ENCODE peak calls at places on chromosome 12, in six cellular contexts. Q is GM12878, Z is WTC11, S is A549, M is K562, D is HCT116. Y is an unnamed sample.

GRCh38 chr12:6701078-6701768 is 608 bp upstream of the PIANP start:
- DNase-seq in S (no peak), M (no peak), Z (no peak), D (no peak), Q (no peak), Y (no peak)

GRCh38 chr12:34397591-34398365 is 375.5 kb downstream of the ALG10 start:
- DNase-seq in Z (no peak), M (peak), S (no peak), Q (no peak), D (no peak), Y (no peak)

GRCh38 chr12:77104281-77104680 is 38.9 kb upstream of the E2F7 start:
- DNase-seq in Z (no peak), M (no peak), Q (no peak), D (no peak), S (no peak), Y (no peak)

GRCh38 chr12:17982556-17982955 is 107.4 kb downstream of the RERGL start:
- DNase-seq in S (no peak), Q (no peak), D (no peak), M (no peak), Z (no peak), Y (no peak)

GRCh38 chr12:45214739-45215418 is 1.0 kb upstream of the ANO6 start:
- DNase-seq in Z (no peak), Q (no peak), M (no peak), S (no peak), D (no peak), Y (no peak)

GRCh38 chr12:3973939-3974644 is 100.9 kb upstream of the PARP11 start:
- DNase-seq in Q (no peak), M (no peak), Z (no peak), D (no peak), S (no peak), Y (peak)

GRCh38 chr12:9969673-9970072 is 1.5 kb upstream of the CLEC12A start:
- DNase-seq in D (no peak), S (no peak), Q (no peak), M (no peak), Z (no peak), Y (no peak)

GRCh38 chr12:65696227-65696626 is 128.1 kb upstream of the HMGA2 start:
- DNase-seq in S (no peak), M (no peak), Z (no peak), D (no peak), Q (no peak), Y (no peak)

GRCh38 chr12:9674226-9674590 is 4.7 kb downstream of the CLEC2D start:
- DNase-seq in D (no peak), Z (no peak), M (no peak), Q (no peak), S (no peak), Y (no peak)

GRCh38 chr12:32312049-32312670 is 87.2 kb upstream of the FGD4 start:
- DNase-seq in S (peak), Q (peak), Z (no peak), M (no peak), D (peak), Y (peak)

GRCh38 chr12:57037264-57037663 is 12.7 kb downstream of the MYO1A start:
- DNase-seq in Z (no peak), S (no peak), M (no peak), D (no peak), Q (no peak), Y (no peak)

GRCh38 chr12:19169222-19169621 is 39.7 kb downstream of the PLEKHA5 start:
- DNase-seq in Z (no peak), D (no peak), Q (no peak), M (no peak), S (no peak), Y (no peak)

GRCh38 chr12:94353130-94353529 is 106.5 kb downstream of the CEP83 start:
- DNase-seq in M (no peak), Z (no peak), D (no peak), S (no peak), Q (no peak), Y (no peak)

GRCh38 chr12:93634416-93634815 is 42.8 kb upstream of the CRADD start:
- DNase-seq in M (no peak), D (no peak), S (no peak), Q (no peak), Z (no peak), Y (no peak)

GRCh38 chr12:86247871-86248270 is 8.3 kb downstream of the MGAT4C start:
- DNase-seq in D (no peak), M (no peak), Z (no peak), S (no peak), Q (no peak), Y (no peak)

GRCh38 chr12:51028126-51028810 is 2.1 kb upstream of the SLC11A2 start:
- DNase-seq in S (peak), M (peak), Z (no peak), D (no peak), Q (no peak), Y (peak)

GRCh38 chr12:108711486-108712163 is 19.7 kb downstream of the CORO1C start:
- DNase-seq in Z (no peak), Q (no peak), S (no peak), D (no peak), M (no peak), Y (no peak)

GRCh38 chr12:52217223-52217622 is 15.8 kb upstream of the KRT7 start:
- DNase-seq in Q (no peak), S (no peak), D (peak), M (no peak), Z (no peak), Y (no peak)

GRCh38 chr12:6952860-6953416 is 1.8 kb downstream of the PTPN6 start:
- DNase-seq in M (no peak), Q (no peak), D (no peak), S (no peak), Z (no peak), Y (no peak)

GRCh38 chr12:12947902-12948301 is 4.1 kb downstream of the GPRC5D start:
- DNase-seq in S (no peak), Z (no peak), M (no peak), Q (no peak), D (no peak), Y (no peak)

GRCh38 chr12:20214286-20214685 is 154.1 kb upstream of the PDE3A start:
- DNase-seq in S (no peak), M (no peak), Q (no peak), D (no peak), Z (no peak), Y (no peak)

GRCh38 chr12:5166976-5167375 is 123.3 kb downstream of the KCNA5 start:
- DNase-seq in S (no peak), Q (no peak), Z (no peak), M (no peak), D (no peak), Y (no peak)

GRCh38 chr12:94099191-94099983 is 49.0 kb upstream of the PLXNC1 start:
- DNase-seq in Z (no peak), S (no peak), M (peak), Q (no peak), D (no peak), Y (peak)

GRCh38 chr12:89016970-89017778 is 335.1 kb downstream of the DUSP6 start:
- DNase-seq in Q (no peak), S (peak), Z (peak), D (peak), M (no peak), Y (peak)

GRCh38 chr12:6871052-6871957 is 1.8 kb downstream of the SPSB2 start:
- DNase-seq in M (no peak), D (peak), S (peak), Q (no peak), Z (no peak), Y (peak)

GRCh38 chr12:1523046-1523445 is 71.3 kb downstream of the FBXL14 start:
- DNase-seq in Q (no peak), M (no peak), D (no peak), Z (no peak), S (no peak), Y (no peak)

GRCh38 chr12:62767946-62768345 is 167.0 kb downstream of the PPM1H start:
- DNase-seq in Z (no peak), D (no peak), M (no peak), Q (no peak), S (no peak), Y (no peak)

GRCh38 chr12:89947437-89948265 is 239.0 kb upstream of the ATP2B1 start:
- DNase-seq in S (peak), Z (no peak), M (no peak), D (no peak), Q (no peak), Y (no peak)

GRCh38 chr12:42946776-42947435 is 357.4 kb upstream of the PRICKLE1 start:
- DNase-seq in D (no peak), Z (no peak), M (no peak), Q (no peak), S (no peak), Y (no peak)

GRCh38 chr12:30870491-30871265 is 55.9 kb upstream of the TSPAN11 start:
- DNase-seq in S (no peak), Z (no peak), M (no peak), D (no peak), Q (no peak), Y (no peak)

GRCh38 chr12:79566452-79566851 is 124.3 kb downstream of the PAWR start:
- DNase-seq in M (no peak), D (no peak), Q (no peak), Z (no peak), S (no peak), Y (no peak)

GRCh38 chr12:131276501-131277185 is 322.9 kb downstream of the ADGRD1 start:
- DNase-seq in Q (no peak), S (no peak), D (no peak), Z (no peak), M (no peak), Y (no peak)

GRCh38 chr12:51823875-51824565 is 24.5 kb downstream of the FIGNL2 start:
- DNase-seq in Z (no peak), Q (no peak), M (no peak), D (peak), S (peak), Y (peak)

GRCh38 chr12:19002192-19002591 is 127.3 kb upstream of the PLEKHA5 start:
- DNase-seq in S (no peak), D (no peak), M (no peak), Q (no peak), Z (no peak), Y (no peak)

GRCh38 chr12:88552672-88553079 is 27.6 kb downstream of the KITLG start:
- DNase-seq in S (peak), M (no peak), Z (no peak), Q (no peak), D (no peak), Y (no peak)

GRCh38 chr12:121769297-121769830 is 24.1 kb downstream of the RHOF start:
- DNase-seq in Q (no peak), S (no peak), M (no peak), Z (no peak), D (no peak), Y (no peak)

GRCh38 chr12:121766290-121767039 is 27.0 kb downstream of the RHOF start:
- DNase-seq in D (no peak), Z (no peak), Q (no peak), M (peak), S (no peak), Y (peak)

GRCh38 chr12:121769831-121770301 is 23.6 kb downstream of the RHOF start:
- DNase-seq in M (peak), Q (no peak), S (no peak), Z (no peak), D (no peak), Y (peak)

GRCh38 chr12:121765573-121765972 is 27.9 kb downstream of the RHOF start:
- DNase-seq in D (peak), Z (no peak), Q (no peak), M (peak), S (no peak), Y (peak)

DNA sequence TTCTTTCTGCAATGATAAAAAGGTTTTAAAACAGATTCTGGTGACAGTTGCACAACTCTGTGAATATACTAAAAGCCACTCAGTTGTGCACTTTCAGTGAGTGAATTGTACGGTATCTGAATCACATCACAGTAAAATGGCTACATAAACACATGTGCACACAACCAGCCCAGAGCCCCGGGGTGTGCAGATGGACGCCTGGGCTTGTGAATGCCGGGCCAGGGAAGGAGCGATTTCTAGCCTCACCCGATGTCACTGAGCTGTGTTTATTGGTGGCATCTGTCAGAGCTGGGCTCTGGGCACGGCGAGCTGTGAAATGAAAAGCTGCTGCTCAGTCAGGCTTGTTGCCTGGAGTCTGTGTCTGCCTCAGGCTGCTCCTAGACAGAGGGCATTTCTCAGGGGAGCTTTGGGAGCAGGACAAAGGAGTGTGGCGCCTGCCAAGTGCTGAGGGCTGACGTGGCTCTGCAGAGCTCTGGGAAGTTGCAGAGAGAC is 25.9 kb downstream of the RHOF start:
- DNase-seq in D (no peak), Q (no peak), Z (no peak), M (no peak), S (no peak), Y (no peak)
- TF ChIP-seq MAX in D (no peak), Q (no peak), Z (no peak), M (no peak), S (no peak), Y (no peak)

DNA sequence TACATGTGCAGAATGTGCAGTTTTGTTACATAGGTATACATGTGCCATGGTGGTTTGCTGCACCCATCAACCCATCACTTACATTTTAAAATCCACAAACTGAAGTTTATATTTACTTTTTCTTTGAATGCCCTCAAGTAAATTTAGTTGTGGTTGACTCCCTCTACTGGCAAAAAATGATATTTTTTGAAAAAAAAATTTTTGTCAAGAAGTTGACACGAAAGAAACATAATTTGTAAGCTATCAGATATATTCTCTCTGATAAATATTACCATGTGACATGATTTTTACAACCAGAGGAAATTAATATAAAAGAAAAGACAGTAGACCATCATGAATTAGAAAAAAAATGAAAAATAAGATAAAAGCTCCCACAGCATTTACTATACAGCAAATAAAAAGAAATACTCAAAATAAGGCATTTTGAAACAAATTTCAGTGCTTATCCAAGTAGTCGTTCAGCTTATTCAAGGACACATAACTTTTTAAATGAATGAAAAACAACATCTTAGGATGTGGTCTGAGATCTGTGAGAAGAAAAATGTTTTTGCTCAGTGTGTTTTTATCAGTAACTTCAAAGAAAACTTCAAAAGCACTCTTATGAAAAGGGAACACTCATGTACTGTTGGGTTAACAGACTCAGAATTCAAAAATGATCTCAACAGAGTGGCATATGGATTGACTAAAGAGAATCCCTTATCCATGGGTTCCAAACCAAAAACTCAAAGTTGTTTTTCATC is 30.0 kb upstream of the GRIP1 start:
- DNase-seq in Z (no peak), M (no peak), Q (no peak), D (no peak), S (no peak), Y (peak)
- TF ChIP-seq CTCF in Z (no peak), M (no peak), Q (no peak), D (no peak), S (peak), Y (peak)

DNA sequence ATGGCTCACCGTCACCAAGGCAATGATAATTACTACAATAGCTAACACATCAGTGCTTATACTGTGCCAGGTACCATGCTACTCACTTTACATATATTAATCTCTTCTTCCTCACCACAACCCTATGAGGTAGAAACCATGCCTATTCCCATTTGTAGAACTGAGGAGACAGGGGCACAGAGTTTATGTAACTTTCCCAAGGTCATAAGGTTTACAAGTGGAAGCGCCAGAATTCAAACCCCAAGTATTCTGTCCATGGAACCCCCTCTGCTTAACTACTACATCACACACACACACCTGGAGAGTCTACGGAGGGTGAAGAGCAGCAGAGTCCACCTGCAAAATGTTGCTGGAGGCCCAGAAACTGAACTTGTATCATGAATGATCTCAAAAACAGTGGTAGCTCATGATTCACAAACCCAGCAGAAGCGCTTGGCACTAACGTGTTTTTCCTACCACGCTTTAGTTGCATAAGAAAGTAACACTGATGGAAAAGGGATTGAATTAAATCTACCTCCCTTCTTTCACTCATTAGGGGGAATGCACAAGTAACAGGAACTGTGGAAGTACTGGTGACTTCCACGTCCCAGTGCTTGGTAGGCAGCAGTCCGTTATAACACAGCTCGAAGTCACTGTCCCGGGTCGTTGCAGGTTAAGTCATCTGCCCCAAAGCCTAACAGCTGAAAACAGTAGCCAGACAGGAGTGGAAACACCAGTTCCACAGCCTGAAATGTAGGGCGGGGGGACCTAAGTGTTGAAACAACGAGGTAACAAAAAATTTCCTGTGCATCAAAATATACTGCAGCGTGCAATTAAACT is 2.0 kb downstream of the ITPR2 start:
- DNase-seq in Q (no peak), D (no peak), S (no peak), Z (no peak), M (no peak), Y (peak)
- TF ChIP-seq MAX in Q (no peak), D (no peak), S (no peak), Z (no peak), M (no peak), Y (peak)

GRCh38 chr12:107519906-107520859 is 165.4 kb upstream of the PWP1 start:
- DNase-seq in M (no peak), D (no peak), Q (no peak), Z (no peak), S (no peak), Y (peak)

GRCh38 chr12:107521826-107522355 is 163.7 kb upstream of the PWP1 start:
- DNase-seq in S (no peak), M (no peak), Q (no peak), Z (no peak), D (no peak), Y (no peak)

GRCh38 chr12:107525063-107525718 is 160.4 kb upstream of the PWP1 start:
- DNase-seq in D (no peak), Z (no peak), S (no peak), M (no peak), Q (no peak), Y (no peak)

GRCh38 chr12:107523760-107524558 is 161.6 kb upstream of the PWP1 start:
- DNase-seq in M (no peak), Q (no peak), D (no peak), S (no peak), Z (no peak), Y (no peak)

DNA sequence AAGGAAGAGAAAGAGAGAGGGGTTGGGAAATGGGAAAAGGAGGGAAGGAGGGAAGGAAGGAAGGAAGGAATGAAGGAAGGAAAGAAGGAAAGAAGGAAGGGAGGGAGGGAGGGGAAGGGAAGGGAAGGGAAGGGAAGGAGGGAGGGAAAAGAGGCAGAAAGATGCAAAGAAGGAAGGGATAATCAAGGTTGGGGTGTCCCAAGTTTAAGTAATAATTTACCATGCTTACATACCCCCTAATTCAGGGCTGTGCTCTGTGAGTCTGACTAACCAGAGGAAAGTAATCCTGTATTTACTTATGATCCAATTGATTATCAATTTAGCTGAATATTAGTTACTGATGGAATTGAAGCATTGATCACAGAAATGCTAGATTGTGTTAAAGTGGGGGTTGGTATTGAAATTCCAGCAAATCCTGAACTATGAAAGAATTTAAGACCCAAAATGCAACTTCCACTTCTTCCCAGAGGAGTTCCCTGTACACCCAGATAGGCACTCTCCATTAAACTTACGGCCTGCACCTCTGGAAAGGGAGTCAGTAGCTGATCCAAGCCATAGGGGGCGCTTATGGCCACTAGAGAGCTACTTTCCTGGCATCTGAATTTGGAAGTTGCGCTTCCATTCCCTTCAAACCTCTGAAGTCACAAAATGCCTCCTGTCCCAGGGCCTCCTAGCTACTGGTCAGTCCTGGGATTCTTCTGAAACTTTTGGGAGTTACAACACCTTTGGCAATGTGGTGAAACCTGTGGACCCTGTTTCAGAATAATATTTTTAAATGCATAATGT is 162.7 kb upstream of the PWP1 start:
- DNase-seq in D (no peak), M (peak), Z (peak), Q (no peak), S (no peak), Y (peak)
- TF ChIP-seq CTCF in D (peak), M (peak), Z (peak), Q (peak), S (peak), Y (peak)

GRCh38 chr12:68376901-68377300 is 44.7 kb upstream of the MDM1 start:
- DNase-seq in Z (no peak), D (no peak), Q (no peak), M (no peak), S (no peak), Y (no peak)
- TF ChIP-seq MAX in Z (no peak), D (no peak), Q (no peak), M (no peak), S (no peak), Y (no peak)

DNA sequence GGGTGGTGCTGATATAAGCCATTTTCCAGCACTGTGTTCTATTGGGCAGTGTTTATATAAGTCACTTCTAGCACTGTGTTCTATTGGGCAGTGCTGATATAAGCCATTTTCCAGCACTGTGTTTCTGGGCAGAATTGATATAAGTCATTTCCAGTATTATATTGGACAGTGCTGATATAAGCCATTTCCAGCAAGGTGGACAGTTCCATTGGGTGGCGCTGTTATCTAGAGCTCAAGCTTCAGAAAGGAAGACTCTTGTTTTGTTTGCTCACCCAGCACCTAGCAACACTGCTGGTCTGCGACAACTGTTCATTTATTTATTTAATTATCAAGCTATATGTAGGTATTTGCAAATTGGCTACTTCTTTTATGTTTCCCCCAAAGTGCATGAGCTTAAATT is 690.3 kb downstream of the AACS start:
- DNase-seq in M (no peak), Z (no peak), S (no peak), D (no peak), Q (no peak), Y (peak)
- TF ChIP-seq CTCF in M (no peak), Z (no peak), S (no peak), D (no peak), Q (no peak), Y (no peak)